ENCODE peak calls at places on chromosomes 5 and 9, in seven cellular contexts. One of them, this sample, is unnamed.
A peak's percentile ranks its signal among the peaks of the same experiment; 100 is the strongest.

GRCh38 chr5:122180863-122181519 is 51.6 kb downstream of the ZNF474 start:
- DNase-seq in K562: no peak
- DNase-seq in SK-N-SH: no peak
- DNase-seq in HCT116: no peak
- DNase-seq in H1: no peak
- DNase-seq in HepG2: no peak
- DNase-seq in GM12878: no peak
- DNase-seq in this sample: no peak

GRCh38 chr9:127543973-127544533 is 68.0 kb upstream of the STXBP1 start:
- DNase-seq in K562: no peak
- DNase-seq in SK-N-SH: no peak
- DNase-seq in HCT116: no peak
- DNase-seq in H1: no peak
- DNase-seq in HepG2: no peak
- DNase-seq in GM12878: no peak
- DNase-seq in this sample: no peak

GRCh38 chr9:4258321-4259093 is 41.4 kb downstream of the GLIS3 start:
- DNase-seq in K562: no peak
- DNase-seq in SK-N-SH: no peak
- DNase-seq in HCT116: no peak
- DNase-seq in H1: no peak
- DNase-seq in HepG2: no peak
- DNase-seq in GM12878: no peak
- DNase-seq in this sample: no peak

GRCh38 chr5:96297290-96297689 is 135.8 kb downstream of the PCSK1 start:
- DNase-seq in K562: no peak
- DNase-seq in SK-N-SH: peak; percentile 30
- DNase-seq in HCT116: no peak
- DNase-seq in H1: no peak
- DNase-seq in HepG2: peak; percentile 40
- DNase-seq in GM12878: no peak
- DNase-seq in this sample: no peak

GRCh38 chr9:124487491-124488182 is 19.6 kb downstream of the NR5A1 start:
- DNase-seq in K562: peak; percentile 32
- DNase-seq in SK-N-SH: no peak
- DNase-seq in HCT116: no peak
- DNase-seq in H1: no peak
- DNase-seq in HepG2: no peak
- DNase-seq in GM12878: no peak
- DNase-seq in this sample: no peak

GRCh38 chr5:40755093-40755406 is 711 bp downstream of the TTC33 start:
- DNase-seq in K562: peak; percentile 61
- DNase-seq in SK-N-SH: peak; percentile 74
- DNase-seq in HCT116: peak; percentile 59
- DNase-seq in H1: no peak
- DNase-seq in HepG2: peak; percentile 66
- DNase-seq in GM12878: peak; percentile 49
- DNase-seq in this sample: peak; percentile 90

GRCh38 chr9:77455312-77455927 is 192.7 kb downstream of the GNA14 start:
- DNase-seq in K562: peak; percentile 18
- DNase-seq in SK-N-SH: no peak
- DNase-seq in HCT116: peak; percentile 56
- DNase-seq in H1: no peak
- DNase-seq in HepG2: peak; percentile 33
- DNase-seq in GM12878: no peak
- DNase-seq in this sample: peak; percentile 62

GRCh38 chr5:39534701-39535100 is 109.9 kb upstream of the DAB2 start:
- DNase-seq in K562: no peak
- DNase-seq in SK-N-SH: no peak
- DNase-seq in HCT116: no peak
- DNase-seq in H1: no peak
- DNase-seq in HepG2: no peak
- DNase-seq in GM12878: no peak
- DNase-seq in this sample: no peak

GRCh38 chr5:161847447-161847846 is 473 bp upstream of the GABRA1 start:
- DNase-seq in K562: no peak
- DNase-seq in SK-N-SH: no peak
- DNase-seq in HCT116: no peak
- DNase-seq in H1: no peak
- DNase-seq in HepG2: no peak
- DNase-seq in GM12878: no peak
- DNase-seq in this sample: no peak

GRCh38 chr9:97179616-97180015 is 127.8 kb upstream of the CCDC180 start:
- DNase-seq in K562: no peak
- DNase-seq in SK-N-SH: no peak
- DNase-seq in HCT116: no peak
- DNase-seq in H1: no peak
- DNase-seq in HepG2: no peak
- DNase-seq in GM12878: no peak
- DNase-seq in this sample: peak; percentile 29

GRCh38 chr9:97176206-97176605 is 131.3 kb upstream of the CCDC180 start:
- DNase-seq in K562: no peak
- DNase-seq in SK-N-SH: peak; percentile 16
- DNase-seq in HCT116: no peak
- DNase-seq in H1: no peak
- DNase-seq in HepG2: no peak
- DNase-seq in GM12878: no peak
- DNase-seq in this sample: no peak
- TF ChIP-seq JUND in K562: no peak
- TF ChIP-seq JUND in SK-N-SH: no peak
- TF ChIP-seq JUND in HCT116: no peak
- TF ChIP-seq JUND in H1: no peak
- TF ChIP-seq JUND in HepG2: no peak
- TF ChIP-seq JUND in GM12878: no peak
- TF ChIP-seq JUND in this sample: no peak

GRCh38 chr9:36980148-36980974 is 53.7 kb downstream of the PAX5 start:
- DNase-seq in K562: peak; percentile 26
- DNase-seq in SK-N-SH: peak; percentile 72
- DNase-seq in HCT116: peak; percentile 19
- DNase-seq in H1: peak; percentile 53
- DNase-seq in HepG2: no peak
- DNase-seq in GM12878: no peak
- DNase-seq in this sample: no peak
- TF ChIP-seq JUND in K562: no peak
- TF ChIP-seq JUND in SK-N-SH: no peak
- TF ChIP-seq JUND in HCT116: peak; percentile 31
- TF ChIP-seq JUND in H1: no peak
- TF ChIP-seq JUND in HepG2: no peak
- TF ChIP-seq JUND in GM12878: no peak
- TF ChIP-seq JUND in this sample: no peak

DNA sequence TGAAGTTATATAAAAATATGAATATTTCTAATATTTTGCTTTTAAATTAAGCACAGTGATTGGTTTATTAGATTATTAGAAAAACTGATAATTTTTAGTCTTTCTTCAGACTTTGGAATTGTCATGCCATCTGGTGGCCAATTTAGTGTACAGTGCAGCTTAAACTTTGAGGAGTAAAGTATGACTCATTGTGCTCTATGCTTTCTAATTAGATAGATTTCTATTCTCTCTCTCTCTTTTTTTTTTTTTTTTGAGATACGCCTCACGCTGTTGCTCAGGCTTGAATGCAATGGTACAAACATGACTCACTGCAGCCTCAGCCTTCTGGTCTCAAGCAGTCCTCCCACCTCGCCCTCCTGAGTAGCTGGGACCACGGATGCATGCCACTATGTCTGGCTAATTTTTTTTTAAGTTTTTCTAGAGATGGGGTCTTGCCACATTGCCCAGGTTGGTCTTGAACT is 42.1 kb upstream of the GPR21 start:
- DNase-seq in K562: peak; percentile 55
- DNase-seq in SK-N-SH: peak; percentile 37
- DNase-seq in HCT116: peak; percentile 31
- DNase-seq in H1: no peak
- DNase-seq in HepG2: peak; percentile 25
- DNase-seq in GM12878: peak; percentile 23
- DNase-seq in this sample: peak; percentile 9
- TF ChIP-seq JUND in K562: peak; percentile 88
- TF ChIP-seq JUND in SK-N-SH: peak; percentile 83
- TF ChIP-seq JUND in HCT116: no peak
- TF ChIP-seq JUND in H1: no peak
- TF ChIP-seq JUND in HepG2: no peak
- TF ChIP-seq JUND in GM12878: no peak
- TF ChIP-seq JUND in this sample: no peak

DNA sequence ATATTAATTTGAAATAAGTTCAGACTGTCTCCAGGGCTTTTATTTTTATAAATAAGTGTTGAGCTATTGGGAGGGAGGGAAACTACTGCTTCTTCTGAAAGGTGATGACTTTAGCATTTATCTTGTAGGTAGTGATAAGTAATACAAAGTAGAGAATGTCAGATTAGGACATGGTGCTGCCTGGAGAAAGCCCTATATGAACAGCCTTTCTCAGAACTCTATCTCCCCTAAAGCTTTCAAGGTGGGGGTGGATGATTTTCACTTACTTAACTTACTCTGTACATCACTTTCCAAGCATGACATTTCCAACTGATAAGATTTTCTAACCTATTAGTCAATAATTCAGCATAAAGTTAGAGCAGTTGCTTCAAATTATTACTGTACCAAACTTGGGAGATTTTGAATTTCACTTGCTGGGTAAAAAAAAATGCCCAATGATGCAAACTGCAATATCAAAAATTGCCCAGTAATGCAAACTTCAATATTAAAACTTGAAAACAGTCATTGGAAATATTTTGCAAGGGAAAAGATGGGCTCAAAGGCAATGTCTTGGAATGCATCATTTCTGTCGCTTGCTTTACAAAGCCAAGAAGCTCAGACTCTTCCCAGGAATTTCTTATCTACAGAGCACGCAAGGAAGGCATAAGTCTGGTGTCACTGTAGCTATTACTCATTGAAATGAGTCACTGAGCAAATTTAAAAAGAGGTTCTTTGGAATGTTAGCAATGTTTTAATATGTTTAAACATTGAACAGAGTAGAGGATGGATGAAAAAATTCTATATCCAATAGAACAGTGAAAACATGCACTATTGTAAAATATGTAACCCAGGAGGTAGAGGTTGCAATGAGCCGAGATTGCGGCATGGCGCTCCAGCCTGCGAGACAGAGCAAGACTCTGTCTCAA is 569.6 kb downstream of the PSAT1 start:
- DNase-seq in K562: no peak
- DNase-seq in SK-N-SH: no peak
- DNase-seq in HCT116: peak; percentile 13
- DNase-seq in H1: no peak
- DNase-seq in HepG2: peak; percentile 2
- DNase-seq in GM12878: no peak
- DNase-seq in this sample: no peak
- TF ChIP-seq JUND in K562: no peak
- TF ChIP-seq JUND in SK-N-SH: peak; percentile 98
- TF ChIP-seq JUND in HCT116: peak; percentile 49
- TF ChIP-seq JUND in H1: no peak
- TF ChIP-seq JUND in HepG2: no peak
- TF ChIP-seq JUND in GM12878: no peak
- TF ChIP-seq JUND in this sample: no peak

DNA sequence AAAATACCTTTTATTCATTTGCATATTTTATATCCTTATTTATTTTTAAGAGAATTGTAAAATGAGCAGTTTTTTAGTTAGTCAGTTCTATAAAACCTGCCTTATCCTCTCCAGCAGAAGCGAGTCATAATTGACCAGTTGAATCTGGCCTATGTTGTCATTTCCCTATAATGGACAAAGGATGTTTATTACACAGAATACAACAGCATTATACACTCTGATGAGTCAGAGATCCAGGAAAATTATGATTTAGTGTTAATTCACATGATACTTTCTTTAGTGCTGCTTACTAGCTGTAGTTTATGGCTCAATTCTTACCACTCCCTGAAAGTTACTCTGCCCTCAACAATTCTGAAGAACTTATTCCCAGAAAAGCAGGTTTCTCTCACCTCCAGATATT is 26.8 kb upstream of the LURAP1L start:
- DNase-seq in K562: no peak
- DNase-seq in SK-N-SH: no peak
- DNase-seq in HCT116: no peak
- DNase-seq in H1: no peak
- DNase-seq in HepG2: no peak
- DNase-seq in GM12878: no peak
- DNase-seq in this sample: no peak
- TF ChIP-seq JUND in K562: no peak
- TF ChIP-seq JUND in SK-N-SH: no peak
- TF ChIP-seq JUND in HCT116: no peak
- TF ChIP-seq JUND in H1: no peak
- TF ChIP-seq JUND in HepG2: no peak
- TF ChIP-seq JUND in GM12878: no peak
- TF ChIP-seq JUND in this sample: no peak

DNA sequence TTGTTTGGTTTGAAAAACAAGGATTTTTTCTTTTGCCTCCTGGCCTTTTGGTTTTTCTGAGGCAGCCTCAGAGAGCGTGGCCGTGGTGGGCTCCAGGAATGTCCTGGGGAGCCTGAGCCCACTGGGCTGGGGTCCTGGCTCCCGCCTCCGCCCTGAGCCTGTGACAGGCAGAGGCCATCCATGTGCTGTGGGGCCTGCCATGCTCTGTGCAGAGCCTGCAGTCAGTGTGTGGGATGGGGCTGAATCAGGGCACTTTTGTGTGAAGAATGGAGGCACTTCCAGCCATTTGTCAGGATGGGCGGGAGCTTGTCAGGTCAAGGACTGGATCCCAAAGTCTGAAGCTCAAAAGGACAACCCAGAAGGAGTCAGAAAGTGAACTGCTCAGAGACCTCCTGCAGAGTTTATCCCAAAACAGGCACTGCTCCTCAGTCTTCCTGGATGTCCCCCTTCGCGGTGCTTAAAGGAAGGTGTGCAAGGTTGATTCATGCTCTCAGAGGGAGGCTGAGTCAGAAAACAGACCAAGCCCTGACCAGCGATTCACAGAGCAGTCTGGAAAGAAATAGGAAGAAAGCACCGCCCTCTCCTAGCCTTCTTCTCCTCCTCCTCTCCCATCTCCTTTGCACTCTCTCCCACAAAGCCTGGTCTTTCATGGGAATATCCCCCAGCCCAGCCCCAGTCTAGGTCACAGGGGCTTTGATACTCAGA is 53.2 kb downstream of the MVB12B start:
- DNase-seq in K562: no peak
- DNase-seq in SK-N-SH: no peak
- DNase-seq in HCT116: no peak
- DNase-seq in H1: no peak
- DNase-seq in HepG2: no peak
- DNase-seq in GM12878: no peak
- DNase-seq in this sample: no peak
- TF ChIP-seq JUND in K562: no peak
- TF ChIP-seq JUND in SK-N-SH: no peak
- TF ChIP-seq JUND in HCT116: no peak
- TF ChIP-seq JUND in H1: no peak
- TF ChIP-seq JUND in HepG2: no peak
- TF ChIP-seq JUND in GM12878: no peak
- TF ChIP-seq JUND in this sample: no peak

This sample was measured in T47D.